ENCODE peak calls at places on chromosomes 13 and 19, in nine cellular contexts. R is A549; S is aorta; B is fibroblast of lung; Y is CD8-positive, alpha-beta memory T cell; W is transverse colon; O is pancreas; Z is K562; M is body of pancreas. T is an unnamed sample.

GRCh38 chr19:13153627-13154240 is 3.5 kb downstream of the IER2 start:
- DNase-seq in Z (peak; percentile 59), M (peak; percentile 60), Y (peak; percentile 14), S (peak; percentile 82), R (no peak), W (peak; percentile 47), B (peak; percentile 51), O (peak; percentile 52), T (no peak)

GRCh38 chr19:32373614-32374295 is 28.3 kb downstream of the ZNF507 start:
- DNase-seq in Y (no peak), S (no peak), M (peak; percentile 44), W (peak; percentile 42), O (peak; percentile 50), Z (peak; percentile 55), R (peak; percentile 96), B (peak; percentile 99), T (peak; percentile 95)

GRCh38 chr19:38425222-38425809 is 703 bp downstream of the RASGRP4 start:
- DNase-seq in O (no peak), B (no peak), M (no peak), Y (no peak), R (no peak), Z (no peak), S (no peak), W (no peak), T (no peak)

GRCh38 chr19:49932041-49932451 is 2.7 kb upstream of the NUP62 start:
- DNase-seq in Y (no peak), M (no peak), O (no peak), W (no peak), B (no peak), R (no peak), Z (no peak), S (no peak), T (no peak)

GRCh38 chr13:95229855-95230254 is 71.4 kb downstream of the ABCC4 start:
- DNase-seq in Y (no peak), O (no peak), M (no peak), W (no peak), Z (no peak), S (no peak), R (no peak), B (no peak), T (no peak)

GRCh38 chr19:51326216-51327065 is 15.0 kb downstream of the IGLON5 start:
- DNase-seq in S (peak; percentile 71), M (no peak), R (no peak), O (no peak), Z (peak; percentile 56), B (no peak), W (no peak), Y (no peak), T (no peak)

GRCh38 chr19:55160986-55161365 is 3.4 kb upstream of the TNNI3 start:
- DNase-seq in O (no peak), Y (no peak), R (no peak), Z (no peak), W (no peak), M (no peak), B (no peak), S (no peak), T (no peak)

GRCh38 chr19:7515471-7516226 is at the start of gene ZNF358:
- DNase-seq in S (peak; percentile 92), R (peak; percentile 67), B (peak; percentile 82), Y (peak; percentile 31), Z (peak; percentile 88), O (peak; percentile 55), M (peak; percentile 64), W (peak; percentile 86), T (peak; percentile 58)

GRCh38 chr19:2015611-2015950 is at the start of gene BTBD2:
- DNase-seq in S (no peak), Y (peak; percentile 38), O (peak; percentile 76), B (peak; percentile 94), M (peak; percentile 59), W (peak; percentile 70), Z (no peak), R (no peak), T (no peak)

GRCh38 chr13:20901668-20902437 is 693 bp downstream of the XPO4 start:
- DNase-seq in R (peak; percentile 24), W (peak; percentile 57), S (no peak), B (peak; percentile 33), M (peak; percentile 29), Y (peak; percentile 2), Z (peak; percentile 16), O (peak; percentile 34), T (peak; percentile 45)

GRCh38 chr19:48812094-48812929 is 1.5 kb upstream of the BCAT2 start:
- DNase-seq in Z (peak; percentile 99), W (peak; percentile 93), R (peak; percentile 66), M (peak; percentile 96), B (peak; percentile 80), O (peak; percentile 96), Y (peak; percentile 57), S (peak; percentile 94), T (peak; percentile 43)

GRCh38 chr19:54439174-54439851 is 9.7 kb upstream of the LENG8 start:
- DNase-seq in M (peak; percentile 95), B (peak; percentile 28), Z (no peak), O (peak; percentile 92), S (no peak), Y (no peak), W (no peak), R (peak; percentile 69), T (no peak)

GRCh38 chr13:65600702-65601101 is 1629.4 kb downstream of the PCDH9 start:
- DNase-seq in R (no peak), B (peak; percentile 81), Z (no peak), M (no peak), W (no peak), S (no peak), Y (no peak), O (no peak), T (peak; percentile 55)

GRCh38 chr19:41276231-41276630 is 12.1 kb downstream of the HNRNPUL1 start:
- DNase-seq in Y (no peak), M (no peak), O (no peak), Z (no peak), S (no peak), W (no peak), R (no peak), B (peak; percentile 11), T (no peak)

GRCh38 chr19:7870571-7871279 is 3.5 kb downstream of the PRR36 start:
- DNase-seq in S (no peak), B (peak; percentile 10), Z (peak; percentile 79), O (peak; percentile 73), W (peak; percentile 67), Y (peak; percentile 43), M (peak; percentile 69), R (no peak), T (peak; percentile 75)

GRCh38 chr13:101869553-101869952 is 417.1 kb downstream of the ITGBL1 start:
- DNase-seq in M (no peak), O (no peak), Y (no peak), W (no peak), Z (no peak), B (no peak), R (no peak), S (no peak), T (no peak)
- H3K4me1 ChIP-seq in M (no peaks in the 10 kb centered on the region), O (no peaks in the 10 kb centered on the region), Y (no peaks in the 10 kb centered on the region), W (no peaks in the 10 kb centered on the region), Z (no peaks in the 10 kb centered on the region), B (no peaks in the 10 kb centered on the region), R (no peaks in the 10 kb centered on the region), S (no peaks in the 10 kb centered on the region), T (no peaks in the 10 kb centered on the region)

GRCh38 chr13:113724016-113724758 is 34.8 kb upstream of the TMEM255B start:
- DNase-seq in W (no peak), Z (no peak), M (no peak), B (no peak), R (no peak), S (peak; percentile 72), O (no peak), Y (no peak), T (no peak)

GRCh38 chr13:113723400-113724015 is 35.5 kb upstream of the TMEM255B start:
- DNase-seq in S (peak; percentile 46), Y (no peak), B (no peak), O (no peak), M (no peak), W (no peak), R (no peak), Z (no peak), T (no peak)

GRCh38 chr13:113726961-113727411 is 32.0 kb upstream of the TMEM255B start:
- DNase-seq in R (no peak), S (peak; percentile 73), Z (no peak), O (no peak), W (no peak), M (peak; percentile 32), Y (no peak), B (peak; percentile 35), T (no peak)

GRCh38 chr13:113722921-113723320 is 36.1 kb upstream of the TMEM255B start:
- DNase-seq in O (no peak), B (no peak), W (no peak), M (no peak), Y (no peak), R (no peak), S (peak; percentile 43), Z (no peak), T (no peak)

GRCh38 chr13:113724780-113725315 is 34.2 kb upstream of the TMEM255B start:
- DNase-seq in Z (peak; percentile 67), Y (peak; percentile 85), O (peak; percentile 82), B (peak; percentile 75), R (peak; percentile 49), S (peak; percentile 89), M (peak; percentile 81), W (peak; percentile 73), T (peak; percentile 93)
- H3K4me3 ChIP-seq in Z (peak overlapping the region; percentile 38), Y (peak overlapping the region; percentile 49), O (peak overlapping the region; percentile 14), B (peak overlapping the region; percentile 21), R (peak overlapping the region; percentile 46), S (no peak overlapping the region), M (no peak overlapping the region), W (peak overlapping the region; percentile 45), T (peak overlapping the region; percentile 35)

GRCh38 chr13:98483636-98484288 is 93.1 kb downstream of the STK24 start:
- DNase-seq in R (no peak), S (no peak), O (peak; percentile 15), W (no peak), Y (no peak), M (no peak), B (peak; percentile 58), Z (no peak), T (no peak)
- H3K27ac ChIP-seq in R (peak overlapping the region; percentile 98), S (no peak overlapping the region), O (peak overlapping the region; percentile 99), W (peak overlapping the region; percentile 86), Y (peak overlapping the region; percentile 8), M (peak overlapping the region; percentile 97), B (peak overlapping the region; percentile 82), Z (peak overlapping the region; percentile 86), T (peak overlapping the region; percentile 71)

DNA sequence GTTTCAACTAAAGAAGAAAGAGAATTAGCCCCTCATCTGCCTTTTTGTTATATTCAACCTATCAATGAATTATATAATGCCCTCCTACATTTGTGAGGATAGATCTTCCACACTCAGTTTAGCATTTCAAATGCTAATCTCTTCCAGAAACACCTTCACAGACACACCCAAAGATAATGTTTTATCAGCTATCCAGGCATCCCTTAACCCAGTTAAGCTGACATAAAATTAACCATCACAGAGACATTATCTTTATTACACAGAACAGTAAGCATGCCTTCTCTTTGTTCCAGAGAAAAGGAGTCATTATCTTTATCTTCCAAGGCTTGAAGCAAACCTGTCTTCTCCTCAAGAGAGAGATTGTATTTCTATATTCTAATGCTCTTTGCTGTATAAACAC is 53.1 kb downstream of the PCDH20 start:
- DNase-seq in B (no peak), O (no peak), Y (no peak), W (no peak), R (no peak), S (no peak), M (no peak), Z (no peak), T (no peak)
- H3K4me1 ChIP-seq in B (no peaks in the 10 kb centered on the region), O (no peaks in the 10 kb centered on the region), Y (no peaks in the 10 kb centered on the region), W (no peaks in the 10 kb centered on the region), R (no peaks in the 10 kb centered on the region), S (no peaks in the 10 kb centered on the region), M (no peaks in the 10 kb centered on the region), Z (no peaks in the 10 kb centered on the region), T (no peaks in the 10 kb centered on the region)